ENCODE peak calls at places on chromosomes 2 and 18, in eight cellular contexts. J is K562, X is ovary, L is A549, U is upper lobe of left lung, Z is stomach, B is suprapubic skin, V is sigmoid colon. W is an unnamed sample.

GRCh38 chr2:114610677-114611076 is 168.2 kb downstream of the DPP10 start:
- DNase-seq in U (no peak), L (no peak), Z (no peak), J (no peak), V (no peak), B (no peak), X (no peak), W (no peak)

GRCh38 chr2:234488913-234489451 is 7.9 kb downstream of the ARL4C start:
- DNase-seq in B (no peak), U (no peak), V (peak), X (no peak), Z (no peak), J (no peak), L (no peak), W (no peak)

GRCh38 chr2:238423561-238424312 is 3.0 kb upstream of the ASB1 start:
- DNase-seq in U (no peak), J (peak), Z (peak), X (no peak), B (no peak), L (no peak), V (no peak), W (no peak)

GRCh38 chr2:145598434-145598833 is 1078.5 kb upstream of the ZEB2 start:
- DNase-seq in V (no peak), Z (no peak), B (no peak), L (no peak), J (no peak), X (no peak), U (no peak), W (no peak)

GRCh38 chr2:215879977-215880940 is 133.1 kb downstream of the MREG start:
- DNase-seq in J (no peak), X (no peak), U (no peak), L (no peak), Z (no peak), B (no peak), V (no peak), W (no peak)

GRCh38 chr2:241134711-241135110 is 14.6 kb downstream of the PASK start:
- DNase-seq in V (peak), U (no peak), J (no peak), B (peak), Z (no peak), X (no peak), L (no peak), W (no peak)

GRCh38 chr2:191758420-191759199 is 80.7 kb downstream of the NABP1 start:
- DNase-seq in J (peak), X (no peak), U (peak), L (peak), V (no peak), B (no peak), Z (peak), W (no peak)

GRCh38 chr2:171272039-171272438 is 111.3 kb upstream of the TLK1 start:
- DNase-seq in V (no peak), X (no peak), B (no peak), J (peak), Z (peak), L (peak), U (peak), W (no peak)

GRCh38 chr18:31102941-31103340 is 720 bp upstream of the DSC2 start:
- DNase-seq in U (no peak), B (no peak), J (peak), X (no peak), L (no peak), Z (no peak), V (no peak), W (no peak)

GRCh38 chr2:110743600-110743999 is 11.2 kb downstream of the ACOXL start:
- DNase-seq in X (no peak), Z (no peak), U (no peak), J (no peak), V (no peak), B (no peak), L (no peak), W (peak)

GRCh38 chr2:189287982-189288494 is 108.5 kb upstream of the COL5A2 start:
- DNase-seq in U (no peak), J (peak), V (no peak), L (peak), X (no peak), Z (no peak), B (no peak), W (no peak)

GRCh38 chr2:71157124-71157802 is 26.8 kb downstream of the MPHOSPH10 start:
- DNase-seq in X (peak), V (peak), Z (peak), L (peak), J (peak), U (peak), B (no peak), W (no peak)

GRCh38 chr2:188957646-188958045 is 16.5 kb upstream of the COL3A1 start:
- DNase-seq in V (no peak), L (no peak), U (no peak), B (no peak), J (no peak), Z (no peak), X (no peak), W (no peak)

GRCh38 chr18:54947115-54947514 is 12.1 kb downstream of the CCDC68 start:
- DNase-seq in J (no peak), V (no peak), U (peak), L (no peak), B (no peak), X (peak), Z (peak), W (peak)

GRCh38 chr18:5420909-5421308 is 122.9 kb downstream of the EPB41L3 start:
- DNase-seq in X (no peak), V (no peak), J (no peak), L (no peak), U (peak), B (no peak), Z (no peak), W (no peak)

GRCh38 chr2:207903236-207903635 is 122.1 kb downstream of the PLEKHM3 start:
- DNase-seq in X (no peak), J (no peak), V (no peak), L (no peak), B (no peak), Z (no peak), U (no peak), W (no peak)

GRCh38 chr18:46754661-46755292 is 2.1 kb downstream of the ST8SIA5 start:
- DNase-seq in J (peak), V (no peak), Z (no peak), U (no peak), X (no peak), B (no peak), L (no peak), W (no peak)

GRCh38 chr2:112093216-112093615 is 38.1 kb downstream of the TMEM87B start:
- DNase-seq in V (no peak), J (no peak), B (no peak), U (no peak), X (no peak), L (no peak), Z (no peak), W (no peak)

GRCh38 chr2:3641181-3641580 is 16.8 kb upstream of the ALLC start:
- DNase-seq in X (no peak), Z (peak), U (no peak), V (peak), L (no peak), J (no peak), B (no peak), W (no peak)

GRCh38 chr2:467892-468630 is 180.2 kb upstream of the ALKAL2 start:
- DNase-seq in Z (no peak), U (no peak), L (no peak), X (no peak), V (no peak), B (no peak), J (no peak), W (peak)

GRCh38 chr2:160227252-160227651 is 27.2 kb upstream of the ITGB6 start:
- DNase-seq in Z (no peak), V (no peak), L (no peak), B (no peak), X (no peak), J (no peak), U (no peak), W (no peak)

GRCh38 chr2:162072976-162073775 is 839 bp downstream of the DPP4 start:
- DNase-seq in V (peak), L (no peak), J (no peak), B (no peak), U (peak), Z (no peak), X (peak), W (no peak)

GRCh38 chr2:197052371-197052770 is 125.9 kb upstream of the PGAP1 start:
- DNase-seq in L (no peak), V (no peak), J (no peak), Z (no peak), U (no peak), X (no peak), B (no peak), W (no peak)

GRCh38 chr2:239716009-239716408 is 309.1 kb downstream of the NDUFA10 start:
- DNase-seq in J (no peak), B (no peak), Z (no peak), V (no peak), L (no peak), X (no peak), U (no peak), W (no peak)

GRCh38 chr2:239717319-239717675 is 307.8 kb downstream of the NDUFA10 start:
- DNase-seq in B (no peak), U (no peak), X (no peak), Z (no peak), L (no peak), V (no peak), J (no peak), W (no peak)

GRCh38 chr2:239715606-239716005 is 309.5 kb downstream of the NDUFA10 start:
- DNase-seq in U (no peak), J (no peak), Z (no peak), V (no peak), L (no peak), B (no peak), X (no peak), W (no peak)

GRCh38 chr2:239716536-239717318 is 308.4 kb downstream of the NDUFA10 start:
- DNase-seq in X (no peak), J (no peak), V (peak), L (no peak), U (no peak), B (no peak), Z (no peak), W (no peak)

DNA sequence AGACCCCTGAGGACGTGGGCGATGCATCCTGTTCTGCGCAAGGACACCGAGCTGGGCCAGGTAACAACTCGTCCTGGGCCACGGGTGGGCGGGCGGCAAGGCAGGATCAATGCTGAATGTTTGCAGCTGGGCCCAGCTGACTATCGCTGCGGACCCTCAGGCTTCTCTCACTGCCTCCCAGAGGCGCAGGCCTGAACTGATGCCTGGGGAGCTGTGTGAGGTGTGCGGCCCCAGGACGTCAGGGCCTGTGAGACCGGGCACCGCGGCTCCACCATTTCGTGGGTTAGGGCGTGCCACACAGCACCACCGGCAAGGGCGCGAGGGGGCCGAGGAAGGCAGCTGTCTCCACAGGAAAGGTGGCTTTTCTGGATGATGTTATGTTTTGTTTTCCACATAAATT is 307.4 kb downstream of the NDUFA10 start:
- DNase-seq in J (no peak), X (no peak), B (peak), V (peak), Z (no peak), L (no peak), U (no peak), W (no peak)
- TF ChIP-seq EP300 in J (no peak), X (no peak), B (no peak), V (no peak), Z (no peak), L (no peak), U (no peak), W (no peak)

DNA sequence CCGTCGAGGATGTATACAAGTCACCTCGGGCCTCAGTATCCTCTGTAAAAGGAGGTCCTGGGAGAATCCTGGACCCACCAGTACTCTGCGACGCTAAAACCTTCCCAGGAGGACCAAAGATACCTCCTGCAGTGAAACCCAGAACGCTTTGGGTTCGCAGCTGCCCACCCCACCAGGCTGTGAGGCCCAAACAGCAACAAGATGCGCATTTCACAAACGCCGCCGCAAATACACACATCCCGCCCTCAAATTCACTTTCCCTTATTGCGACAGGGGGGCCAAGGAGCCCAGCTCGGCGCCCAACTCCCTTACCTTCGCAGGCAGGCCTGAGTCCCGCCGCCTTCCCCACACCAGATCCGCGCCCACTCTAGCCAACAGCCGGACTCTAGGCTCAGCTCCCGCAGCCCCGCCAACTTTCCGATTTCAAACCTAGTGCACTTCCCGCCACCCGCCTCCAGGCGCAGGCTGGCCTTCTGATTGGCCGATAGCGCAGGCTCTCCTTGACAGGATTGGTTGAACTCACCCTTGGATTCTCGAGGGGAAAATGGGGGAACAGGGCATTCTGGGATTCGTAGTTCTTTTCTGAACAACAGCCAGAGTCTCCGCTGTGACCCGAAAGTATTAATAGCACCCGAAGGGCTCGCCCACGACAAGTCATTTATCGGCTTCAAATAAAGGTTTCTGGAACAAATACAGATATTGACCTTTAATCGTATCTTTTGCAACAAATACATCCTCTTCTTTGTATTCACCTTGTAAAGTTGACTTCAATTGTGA is at the start of gene SPC25:
- DNase-seq in V (peak), U (peak), X (peak), J (peak), B (peak), Z (peak), L (peak), W (peak)
- TF ChIP-seq POLR2A in V (no peak), U (no peak), X (no peak), J (peak), B (no peak), Z (no peak), L (no peak), W (no peak)

DNA sequence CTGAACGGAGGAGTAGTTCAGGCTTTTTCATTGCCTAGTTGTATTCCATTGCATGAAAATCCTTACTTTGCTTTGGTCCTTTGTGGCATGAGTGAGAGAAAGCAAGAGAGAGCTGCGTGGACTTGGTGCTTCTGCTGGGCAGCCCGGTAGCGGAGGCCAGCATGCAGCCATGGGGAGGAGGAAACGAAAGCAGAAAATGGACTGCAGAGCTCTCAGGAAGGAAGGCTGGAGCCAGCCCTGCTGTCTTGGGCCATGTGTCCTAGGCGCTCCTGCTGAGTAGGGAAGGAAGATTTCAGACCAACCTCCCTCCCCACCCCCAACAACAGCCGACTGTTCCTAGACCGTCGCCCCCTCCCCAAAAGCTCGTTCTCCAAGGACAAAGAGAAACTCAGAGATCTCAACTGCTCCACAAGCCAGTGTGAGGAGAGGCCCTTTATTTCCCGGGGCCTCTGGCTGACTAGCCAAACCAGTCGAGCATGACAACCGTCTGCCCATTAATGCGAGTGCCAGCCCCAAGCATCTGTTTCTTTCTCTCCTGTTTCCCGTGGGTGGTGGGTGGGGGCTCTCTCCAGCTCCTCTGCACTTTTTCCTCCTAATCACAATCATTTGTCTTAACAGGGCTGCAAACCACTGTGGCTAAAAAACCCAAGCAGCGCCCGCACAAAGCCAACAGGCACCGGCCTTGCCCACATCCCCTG is 66.8 kb upstream of the FZD7 start:
- DNase-seq in B (no peak), L (no peak), U (no peak), X (no peak), Z (no peak), J (no peak), V (no peak), W (no peak)
- TF ChIP-seq EP300 in B (no peak), L (no peak), U (no peak), X (no peak), Z (no peak), J (no peak), V (no peak), W (no peak)

GRCh38 chr2:127575941-127576432 is 40.5 kb downstream of the MYO7B start:
- DNase-seq in X (no peak), U (no peak), L (no peak), B (no peak), Z (peak), J (no peak), V (no peak), W (no peak)
- TF ChIP-seq POLR2A in X (no peak), U (no peak), L (no peak), B (no peak), Z (no peak), J (no peak), V (no peak), W (no peak)